ENCODE peak calls at places on chromosomes 4 and X, in nine cellular contexts. U is RWPE1; D is NAMALWA; H is naive thymus-derived CD4-positive, alpha-beta T cell; L is dorsolateral prefrontal cortex; F is GM04504; S is germinal center; T is caudate nucleus; J is fibroblast of pulmonary artery. Y is an unnamed sample.

GRCh38 chrX:150348365-150348764 is 14.8 kb upstream of the MAMLD1 start:
- DNase-seq in U (no peak), D (no peak), H (no peak), L (no peak), F (no peak), S (no peak), T (no peak), J (no peak), Y (no peak)

GRCh38 chr4:57243071-57243470 is 132.9 kb upstream of the IGFBP7 start:
- DNase-seq in U (no peak), D (no peak), H (no peak), L (no peak), F (no peak), S (no peak), T (no peak), J (no peak), Y (no peak)

GRCh38 chr4:56156141-56156540 is 207.4 kb downstream of the CEP135 start:
- DNase-seq in U (no peak), D (no peak), H (no peak), L (no peak), F (no peak), S (no peak), T (no peak), J (no peak), Y (no peak)

GRCh38 chr4:123398803-123399637 is 2.4 kb downstream of the SPRY1 start:
- DNase-seq in U (no peak), D (no peak), H (peak; percentile 27), L (no peak), F (peak; percentile 49), S (no peak), T (peak; percentile 36), J (peak; percentile 87), Y (peak; percentile 80)

GRCh38 chrX:64202808-64203320 is 2.6 kb downstream of the AMER1 start:
- DNase-seq in U (no peak), D (no peak), H (no peak), L (no peak), F (no peak), S (no peak), T (no peak), J (no peak), Y (no peak)

GRCh38 chr4:76214269-76214628 is 625 bp upstream of the SCARB2 start:
- DNase-seq in U (no peak), D (no peak), H (no peak), L (no peak), F (no peak), S (no peak), T (no peak), J (no peak), Y (no peak)

GRCh38 chrX:31293409-31293808 is 221.6 kb upstream of the FTHL17 start:
- DNase-seq in U (no peak), D (peak; percentile 17), H (no peak), L (no peak), F (no peak), S (no peak), T (no peak), J (no peak), Y (no peak)

GRCh38 chr4:86970447-86971354 is 35.9 kb downstream of the AFF1 start:
- DNase-seq in U (no peak), D (no peak), H (no peak), L (no peak), F (no peak), S (no peak), T (no peak), J (no peak), Y (no peak)

GRCh38 chrX:8033175-8033574 is 106.0 kb upstream of the PNPLA4 start:
- DNase-seq in U (no peak), D (no peak), H (no peak), L (no peak), F (no peak), S (no peak), T (no peak), J (no peak), Y (no peak)

GRCh38 chr4:80535551-80535950 is 200.0 kb downstream of the CFAP299 start:
- DNase-seq in U (no peak), D (no peak), H (no peak), L (no peak), F (no peak), S (no peak), T (no peak), J (no peak), Y (no peak)

GRCh38 chr4:165164257-165164656 is 43.1 kb upstream of the KLHL2 start:
- DNase-seq in U (no peak), D (no peak), H (no peak), L (no peak), F (no peak), S (no peak), T (no peak), J (no peak), Y (no peak)

GRCh38 chr4:16524911-16525574 is 298.8 kb upstream of the TAPT1 start:
- DNase-seq in U (no peak), D (no peak), H (no peak), L (no peak), F (peak; percentile 40), S (no peak), T (no peak), J (peak; percentile 94), Y (no peak)

GRCh38 chr4:120733968-120734367 is 188.6 kb downstream of the PRDM5 start:
- DNase-seq in U (no peak), D (no peak), H (no peak), L (no peak), F (no peak), S (no peak), T (no peak), J (no peak), Y (no peak)

GRCh38 chrX:72019487-72019886 is 108.8 kb downstream of the NHSL2 start:
- DNase-seq in U (no peak), D (no peak), H (no peak), L (no peak), F (no peak), S (no peak), T (no peak), J (no peak), Y (no peak)

GRCh38 chr4:186104114-186104894 is at the start of gene FAM149A:
- DNase-seq in U (peak; percentile 9), D (no peak), H (peak; percentile 48), L (no peak), F (no peak), S (peak; percentile 78), T (peak; percentile 8), J (no peak), Y (peak; percentile 51)

GRCh38 chr4:83109480-83110221 is 4.9 kb downstream of the PLAC8 start:
- DNase-seq in U (peak; percentile 20), D (peak; percentile 61), H (peak; percentile 40), L (no peak), F (no peak), S (peak; percentile 47), T (peak; percentile 5), J (peak; percentile 14), Y (peak; percentile 41)

GRCh38 chrX:46587753-46588171 is 14.2 kb downstream of the CHST7 start:
- DNase-seq in U (no peak), D (no peak), H (no peak), L (no peak), F (no peak), S (no peak), T (no peak), J (peak; percentile 62), Y (no peak)

GRCh38 chr4:97819314-97819713 is 324.0 kb downstream of the STPG2 start:
- DNase-seq in U (peak; percentile 19), D (no peak), H (no peak), L (no peak), F (no peak), S (no peak), T (no peak), J (no peak), Y (no peak)

GRCh38 chrX:22389544-22390243 is 117.0 kb downstream of the CBLL2 start:
- DNase-seq in U (peak; percentile 23), D (no peak), H (no peak), L (no peak), F (peak; percentile 43), S (no peak), T (no peak), J (peak; percentile 56), Y (no peak)

GRCh38 chr4:114146947-114147618 is 167.6 kb upstream of the ARSJ start:
- DNase-seq in U (no peak), D (no peak), H (no peak), L (no peak), F (no peak), S (no peak), T (no peak), J (no peak), Y (no peak)

GRCh38 chr4:162409048-162409447 is 245.2 kb upstream of the FSTL5 start:
- DNase-seq in U (no peak), D (no peak), H (no peak), L (no peak), F (no peak), S (no peak), T (no peak), J (no peak), Y (no peak)

GRCh38 chrX:54288989-54289388 is 68.9 kb downstream of the WNK3 start:
- DNase-seq in U (no peak), D (no peak), H (no peak), L (no peak), F (no peak), S (no peak), T (no peak), J (no peak), Y (no peak)

GRCh38 chr4:167934216-167934615 is 158.1 kb upstream of the ANXA10 start:
- DNase-seq in U (no peak), D (no peak), H (no peak), L (no peak), F (no peak), S (no peak), T (no peak), J (no peak), Y (no peak)

GRCh38 chr4:154314248-154314647 is 177.4 kb downstream of the DCHS2 start:
- DNase-seq in U (no peak), D (no peak), H (no peak), L (no peak), F (peak; percentile 29), S (no peak), T (no peak), J (peak; percentile 40), Y (no peak)